ENCODE peak calls at places on chromosome 9, in four cellular contexts. K, N, F and U are unnamed samples.

GRCh38 chr9:120324996-120325642 is 254.8 kb downstream of the CDK5RAP2 start:
- DNase-seq in K (no peak), F (no peak), N (no peak), U (no peak)

GRCh38 chr9:33463151-33463550 is 10.6 kb downstream of the NOL6 start:
- DNase-seq in K (no peak), N (no peak), F (no peak), U (no peak)

GRCh38 chr9:17165734-17166133 is 30.9 kb downstream of the CNTLN start:
- DNase-seq in F (no peak), K (no peak), N (no peak), U (no peak)

GRCh38 chr9:103731541-103731940 is 362.6 kb upstream of the SMC2 start:
- DNase-seq in N (peak), F (no peak), K (no peak), U (no peak)

GRCh38 chr9:93646640-93647178 is 70.3 kb downstream of the PHF2 start:
- DNase-seq in N (no peak), K (no peak), F (no peak), U (no peak)

GRCh38 chr9:19998153-19998552 is 209.3 kb upstream of the SLC24A2 start:
- DNase-seq in F (no peak), N (no peak), K (peak), U (no peak)

GRCh38 chr9:4077499-4078102 is 222.3 kb downstream of the GLIS3 start:
- DNase-seq in F (no peak), K (peak), N (peak), U (no peak)

GRCh38 chr9:73153793-73154227 is 2.1 kb downstream of the ANXA1 start:
- DNase-seq in N (peak), K (no peak), F (no peak), U (no peak)

GRCh38 chr9:92438900-92439526 is 14.7 kb upstream of the OMD start:
- DNase-seq in N (no peak), K (no peak), F (no peak), U (no peak)

GRCh38 chr9:107637421-107638420 is 148.2 kb upstream of the KLF4 start:
- DNase-seq in N (no peak), K (no peak), F (no peak), U (peak)

GRCh38 chr9:71233646-71234045 is 112.2 kb upstream of the TRPM3 start:
- DNase-seq in K (no peak), F (no peak), N (no peak), U (no peak)

GRCh38 chr9:33116855-33117254 is 40.4 kb upstream of the SMU1 start:
- DNase-seq in N (no peak), F (no peak), K (no peak), U (no peak)

GRCh38 chr9:109923826-109924225 is 143.8 kb downstream of the PALM2AKAP2 start:
- DNase-seq in K (no peak), F (no peak), N (no peak), U (no peak)

GRCh38 chr9:76688471-76689238 is 75.6 kb upstream of the PCA3 start:
- DNase-seq in K (no peak), F (no peak), N (peak), U (no peak)

GRCh38 chr9:77876091-77876490 is 155.5 kb downstream of the GNAQ start:
- DNase-seq in N (peak), F (no peak), K (no peak), U (no peak)

GRCh38 chr9:78695521-78695920 is 398.6 kb downstream of the PSAT1 start:
- DNase-seq in F (no peak), N (peak), K (no peak), U (no peak)

GRCh38 chr9:89453452-89453851 is 44.5 kb downstream of the SEMA4D start:
- DNase-seq in F (no peak), N (no peak), K (no peak), U (no peak)

GRCh38 chr9:133202145-133202513 is 6.9 kb downstream of the OBP2B start:
- DNase-seq in K (no peak), F (no peak), N (no peak), U (no peak)

GRCh38 chr9:110126986-110127864 is 80.7 kb downstream of the C9orf152 start:
- DNase-seq in F (no peak), K (no peak), N (peak), U (no peak)

GRCh38 chr9:137402752-137403151 is 20.2 kb downstream of the EXD3 start:
- DNase-seq in F (no peak), K (no peak), N (no peak), U (no peak)

GRCh38 chr9:133803028-133803585 is 65.0 kb upstream of the SARDH start:
- DNase-seq in N (no peak), K (no peak), F (no peak), U (no peak)

GRCh38 chr9:17134396-17134842 is 421 bp upstream of the CNTLN start:
- DNase-seq in N (no peak), K (no peak), F (no peak), U (no peak)

GRCh38 chr9:87475463-87475862 is 22.2 kb upstream of the DAPK1 start:
- DNase-seq in N (no peak), F (no peak), K (no peak), U (no peak)

GRCh38 chr9:69121155-69122085 is 52.7 kb upstream of the TJP2 start:
- DNase-seq in K (peak), N (peak), F (peak), U (no peak)

GRCh38 chr9:87148391-87149237 is 201.3 kb upstream of the GAS1 start:
- DNase-seq in F (no peak), K (peak), N (peak), U (no peak)

GRCh38 chr9:136089697-136090045 is 5.4 kb downstream of the NACC2 start:
- DNase-seq in F (no peak), N (no peak), K (no peak), U (no peak)

GRCh38 chr9:123637940-123638634 is 282.1 kb downstream of the CRB2 start:
- DNase-seq in K (peak), N (no peak), F (no peak), U (no peak)

GRCh38 chr9:107149756-107150155 is 133.3 kb upstream of the RAD23B start:
- DNase-seq in F (no peak), K (no peak), N (no peak), U (no peak)

GRCh38 chr9:90274725-90275124 is 367.9 kb downstream of the DIRAS2 start:
- DNase-seq in N (no peak), F (no peak), K (no peak), U (no peak)

GRCh38 chr9:111076043-111076442 is 37.8 kb upstream of the LPAR1 start:
- DNase-seq in F (no peak), K (no peak), N (no peak), U (no peak)

GRCh38 chr9:91154686-91155085 is 207.0 kb downstream of the AUH start:
- DNase-seq in F (no peak), N (no peak), K (no peak), U (no peak)

GRCh38 chr9:136047076-136047774 is 47.9 kb downstream of the NACC2 start:
- DNase-seq in N (no peak), K (no peak), F (no peak), U (no peak)

GRCh38 chr9:16207161-16207560 is 654.3 kb downstream of the CCDC171 start:
- DNase-seq in K (peak), F (no peak), N (no peak), U (no peak)